ENCODE peak calls at places on chromosomes 7 and 10, in five cellular contexts. H is endothelial cell, V is heart right ventricle, J is sigmoid colon, S is dorsolateral prefrontal cortex. T is an unnamed sample.

GRCh38 chr7:116357776-116358670 is 141.5 kb upstream of the CAV2 start:
- DNase-seq in H (no peak), J (no peak), S (no peak), V (no peak), T (no peak)

GRCh38 chr7:55903985-55904759 is 16.9 kb downstream of the ZNF713 start:
- DNase-seq in J (no peak), V (no peak), S (no peak), H (no peak), T (no peak)

GRCh38 chr10:13758302-13758701 is 171.5 kb downstream of the PRPF18 start:
- DNase-seq in H (peak; percentile 21), J (no peak), S (no peak), V (no peak), T (no peak)

GRCh38 chr10:86079088-86079487 is 287.5 kb downstream of the GRID1 start:
- DNase-seq in H (no peak), V (no peak), J (no peak), S (peak; percentile 48), T (no peak)

GRCh38 chr7:139960158-139960557 is 102.6 kb downstream of the PARP12 start:
- DNase-seq in J (no peak), V (no peak), S (no peak), H (no peak), T (peak; percentile 28)

GRCh38 chr10:63409465-63410027 is 56.2 kb downstream of the JMJD1C start:
- DNase-seq in V (no peak), S (no peak), J (no peak), H (no peak), T (no peak)

GRCh38 chr7:32888505-32888904 is 3.1 kb downstream of the KBTBD2 start:
- DNase-seq in S (no peak), V (no peak), J (no peak), H (no peak), T (no peak)

GRCh38 chr10:77637474-77637985 is at the start of gene KCNMA1:
- DNase-seq in V (no peak), S (peak; percentile 56), H (peak; percentile 30), J (peak; percentile 83), T (no peak)

GRCh38 chr7:44541028-44541869 is at the start of gene NPC1L1:
- DNase-seq in S (no peak), J (no peak), H (no peak), V (no peak), T (peak; percentile 85)

GRCh38 chr10:13775786-13776780 is 189.3 kb downstream of the PRPF18 start:
- DNase-seq in H (no peak), J (no peak), V (no peak), S (no peak), T (no peak)

GRCh38 chr10:27771231-27771630 is 25.6 kb upstream of the MKX start:
- DNase-seq in V (no peak), J (no peak), H (no peak), S (no peak), T (no peak)

GRCh38 chr7:98884416-98884815 is 6.1 kb downstream of the TRRAP start:
- DNase-seq in V (no peak), H (no peak), S (no peak), J (no peak), T (no peak)

GRCh38 chr10:75899816-75900357 is 468.5 kb downstream of the LRMDA start:
- DNase-seq in V (no peak), H (no peak), S (no peak), J (no peak), T (no peak)

GRCh38 chr7:139099181-139099947 is 10.2 kb downstream of the ZC3HAV1 start:
- DNase-seq in J (no peak), V (no peak), H (no peak), S (no peak), T (no peak)

GRCh38 chr7:6179620-6180343 is 92.6 kb downstream of the CYTH3 start:
- DNase-seq in V (no peak), J (peak; percentile 34), H (no peak), S (no peak), T (no peak)

GRCh38 chr10:49135575-49136313 is 1.9 kb upstream of the FAM170B start:
- DNase-seq in J (no peak), H (no peak), S (no peak), V (peak; percentile 28), T (no peak)

GRCh38 chr7:4241791-4242190 is 440.3 kb upstream of the FOXK1 start:
- DNase-seq in J (peak; percentile 36), S (no peak), V (no peak), H (no peak), T (peak; percentile 73)

GRCh38 chr7:75844158-75844557 is 30.6 kb upstream of the CCL24 start:
- DNase-seq in J (no peak), V (no peak), S (no peak), H (no peak), T (no peak)

GRCh38 chr7:105776068-105776790 is 100.2 kb downstream of the ATXN7L1 start:
- DNase-seq in H (no peak), V (peak; percentile 15), J (peak; percentile 85), S (no peak), T (no peak)

GRCh38 chr10:104045151-104046089 is 40.3 kb downstream of the COL17A1 start:
- DNase-seq in J (no peak), H (peak; percentile 67), V (peak; percentile 38), S (peak; percentile 62), T (no peak)

GRCh38 chr7:107779647-107780099 is 23.4 kb downstream of the SLC26A3 start:
- DNase-seq in J (no peak), V (no peak), S (no peak), H (no peak), T (no peak)

GRCh38 chr7:129494041-129494440 is 8.3 kb upstream of the SMKR1 start:
- DNase-seq in J (no peak), V (no peak), S (no peak), H (no peak), T (no peak)

GRCh38 chr7:2668401-2668800 is 19.6 kb upstream of the AMZ1 start:
- DNase-seq in S (no peak), J (peak; percentile 77), H (no peak), V (no peak), T (no peak)

GRCh38 chr7:45985902-45986301 is 64.8 kb upstream of the IGFBP3 start:
- DNase-seq in V (no peak), H (no peak), S (no peak), J (no peak), T (no peak)

GRCh38 chr10:48449501-48450232 is 143.2 kb downstream of the MAPK8 start:
- DNase-seq in H (no peak), J (peak; percentile 52), V (no peak), S (peak; percentile 40), T (peak; percentile 89)

GRCh38 chr10:11424456-11425287 is 186.8 kb downstream of the USP6NL start:
- DNase-seq in H (peak; percentile 68), J (no peak), S (peak; percentile 39), V (peak; percentile 27), T (no peak)

GRCh38 chr10:71342850-71343773 is 24.1 kb downstream of the SLC29A3 start:
- DNase-seq in S (no peak), V (no peak), J (no peak), H (no peak), T (no peak)

GRCh38 chr10:110919349-110919931 is at the start of gene SHOC2:
- DNase-seq in H (peak; percentile 68), V (peak; percentile 99), S (peak; percentile 100), J (peak; percentile 100), T (peak; percentile 100)
- TF ChIP-seq CTCF in H (no peak), V (peak; percentile 42), S (no peak), J (no peak), T (peak; percentile 63)

GRCh38 chr10:115171392-115171960 is 78.3 kb downstream of the ATRNL1 start:
- DNase-seq in S (no peak), J (no peak), V (no peak), H (no peak), T (no peak)
- TF ChIP-seq CTCF in S (peak; percentile 65), J (peak; percentile 23), V (peak; percentile 31), H (peak; percentile 84), T (peak; percentile 86)

GRCh38 chr7:1218541-1219165 is 14.0 kb upstream of the UNCX start:
- DNase-seq in S (no peak), V (no peak), H (no peak), J (no peak), T (no peak)
- TF ChIP-seq CTCF in S (no peak), V (no peak), H (no peak), J (no peak), T (no peak)

GRCh38 chr10:102422586-102423129 is 2.0 kb downstream of the FBXL15 start:
- DNase-seq in V (peak; percentile 77), H (peak; percentile 80), S (peak; percentile 73), J (peak; percentile 91), T (no peak)
- TF ChIP-seq CTCF in V (peak; percentile 93), H (peak; percentile 48), S (peak; percentile 80), J (peak; percentile 90), T (peak; percentile 87)

DNA sequence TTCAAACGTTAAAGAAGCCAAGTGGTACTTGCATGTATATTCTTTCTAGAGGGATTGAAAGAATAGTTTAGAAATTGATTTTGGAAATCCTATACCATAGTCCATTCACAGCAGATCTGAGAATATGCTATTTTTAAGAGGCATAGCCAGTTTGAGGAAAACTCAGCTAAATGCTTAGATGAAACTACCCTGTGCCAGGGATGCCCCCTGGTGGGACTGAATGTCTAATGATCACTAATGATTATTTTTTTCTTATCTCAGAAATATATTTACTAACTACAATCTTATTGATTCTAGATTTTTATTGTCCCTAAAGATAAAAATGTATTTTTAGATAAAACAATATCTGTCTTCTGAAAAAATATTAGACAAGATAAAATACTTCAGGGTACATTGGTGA is 844.9 kb upstream of the PHF14 start:
- DNase-seq in V (no peak), J (no peak), H (peak; percentile 33), S (no peak), T (no peak)
- TF ChIP-seq CTCF in V (no peak), J (peak; percentile 13), H (peak; percentile 62), S (peak; percentile 86), T (peak; percentile 73)